ENCODE peak calls at places on chromosomes 16 and 17, in seven cellular contexts. Y is cardiac muscle cell, J is fibroblast of pulmonary artery, F is lower lobe of right lung, K is heart left ventricle, H is RWPE2, Q is mammary epithelial cell. I is an unnamed sample.

GRCh38 chr17:74340470-74341023 is 14.5 kb downstream of the KIF19 start:
- DNase-seq in Y (no peak), J (no peak), F (no peak), K (no peak), H (no peak), Q (no peak), I (no peak)

GRCh38 chr17:40862985-40863733 is 3.9 kb downstream of the KRT12 start:
- DNase-seq in Y (peak; percentile 20), J (peak; percentile 10), F (no peak), K (no peak), H (no peak), Q (no peak), I (no peak)

GRCh38 chr16:3235856-3236669 is 1.1 kb upstream of the ZNF200 start:
- DNase-seq in Y (peak; percentile 39), J (no peak), F (peak; percentile 85), K (peak; percentile 23), H (no peak), Q (peak; percentile 26), I (no peak)

GRCh38 chr17:10059684-10060211 is 138.7 kb downstream of the GAS7 start:
- DNase-seq in Y (peak; percentile 54), J (peak; percentile 30), F (no peak), K (peak; percentile 48), H (no peak), Q (no peak), I (no peak)

GRCh38 chr17:17387017-17387416 is 83.8 kb downstream of the NT5M start:
- DNase-seq in Y (no peak), J (no peak), F (no peak), K (no peak), H (peak; percentile 87), Q (peak; percentile 72), I (no peak)

GRCh38 chr16:728131-728889 is 1.4 kb downstream of the HAGHL start:
- DNase-seq in Y (peak; percentile 82), J (peak; percentile 73), F (peak; percentile 81), K (peak; percentile 65), H (peak; percentile 94), Q (peak; percentile 82), I (no peak)

GRCh38 chr17:45722161-45722560 is 62.0 kb upstream of the CRHR1 start:
- DNase-seq in Y (peak; percentile 7), J (no peak), F (no peak), K (no peak), H (no peak), Q (no peak), I (no peak)

GRCh38 chr17:10243905-10244844 is 45.8 kb upstream of the GAS7 start:
- DNase-seq in Y (peak; percentile 78), J (peak; percentile 68), F (peak; percentile 54), K (no peak), H (no peak), Q (no peak), I (no peak)

DNA sequence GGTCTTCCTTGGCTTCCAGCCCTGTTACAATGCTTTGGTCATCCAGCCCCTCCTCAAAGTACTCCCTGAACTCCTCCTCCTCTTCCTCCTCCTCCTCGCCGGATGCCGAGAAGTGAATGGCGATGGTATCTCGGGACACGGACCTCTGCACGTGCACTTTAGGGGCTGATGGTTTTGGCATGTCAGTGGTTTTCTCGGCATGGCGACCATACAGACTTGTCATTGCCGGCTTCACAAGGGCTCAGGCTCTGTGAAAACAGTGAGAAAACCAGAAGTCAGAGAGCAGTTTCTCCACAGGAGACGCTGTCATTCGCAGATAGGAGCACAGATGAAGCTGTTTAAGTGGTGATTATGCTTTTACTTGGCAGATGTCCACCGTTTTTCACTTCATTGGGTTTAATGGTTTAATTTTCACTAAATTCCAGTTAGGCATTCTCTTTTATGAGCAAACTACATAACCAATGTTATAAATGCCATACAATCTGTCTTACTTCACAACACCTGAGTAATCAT is 49.0 kb downstream of the TEX2 start:
- DNase-seq in Y (peak; percentile 32), J (no peak), F (no peak), K (no peak), H (no peak), Q (no peak), I (no peak)
- TF ChIP-seq CTCF in Y (no peak), J (no peak), F (no peak), K (no peak), H (no peak), Q (no peak), I (peak; percentile 31)

GRCh38 chr17:42023524-42024349 is 3.8 kb downstream of the NKIRAS2 start:
- DNase-seq in Y (peak; percentile 54), J (peak; percentile 20), F (peak; percentile 83), K (no peak), H (no peak), Q (no peak), I (no peak)

GRCh38 chr17:42027540-42027889 is 7.6 kb downstream of the NKIRAS2 start:
- DNase-seq in Y (no peak), J (no peak), F (no peak), K (no peak), H (no peak), Q (no peak), I (peak; percentile 68)

GRCh38 chr17:42026821-42027539 is 7.1 kb downstream of the NKIRAS2 start:
- DNase-seq in Y (no peak), J (no peak), F (no peak), K (no peak), H (no peak), Q (no peak), I (no peak)

GRCh38 chr17:42027961-42028790 is 8.3 kb downstream of the NKIRAS2 start:
- DNase-seq in Y (no peak), J (peak; percentile 14), F (no peak), K (no peak), H (no peak), Q (no peak), I (no peak)

DNA sequence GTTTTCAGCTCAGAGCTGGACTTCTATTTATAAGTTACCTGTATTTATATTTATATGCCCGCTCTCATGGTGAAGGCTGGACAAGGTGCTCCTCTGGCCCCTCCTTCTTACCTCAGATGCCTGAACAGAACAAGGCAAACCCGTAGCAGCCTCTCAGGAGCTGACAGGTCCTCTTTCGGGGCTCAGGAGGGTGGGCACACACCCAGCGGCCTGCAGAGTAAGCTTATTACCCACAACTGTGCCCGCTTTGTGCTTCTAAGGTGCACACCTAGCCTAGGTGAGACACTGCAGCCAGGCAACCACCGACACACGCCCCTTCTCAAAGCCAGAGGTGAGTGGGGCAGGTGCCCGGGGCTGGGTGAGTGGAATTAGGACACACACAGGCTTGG is 5.3 kb downstream of the NKIRAS2 start:
- DNase-seq in Y (no peak), J (no peak), F (no peak), K (no peak), H (no peak), Q (no peak), I (no peak)
- TF ChIP-seq CTCF in Y (no peak), J (no peak), F (no peak), K (no peak), H (peak; percentile 75), Q (no peak), I (peak; percentile 36)

GRCh38 chr17:38735161-38735997 is 5.2 kb downstream of the CISD3 start:
- DNase-seq in Y (peak; percentile 56), J (peak; percentile 39), F (peak; percentile 74), K (peak; percentile 72), H (no peak), Q (no peak), I (no peak)

GRCh38 chr17:38732376-38733314 is 2.5 kb downstream of the CISD3 start:
- DNase-seq in Y (no peak), J (no peak), F (no peak), K (no peak), H (no peak), Q (no peak), I (no peak)

GRCh38 chr17:38734235-38734633 is 4.1 kb downstream of the CISD3 start:
- DNase-seq in Y (no peak), J (no peak), F (no peak), K (no peak), H (no peak), Q (no peak), I (no peak)

GRCh38 chr17:38731526-38732294 is 1.6 kb downstream of the CISD3 start:
- DNase-seq in Y (no peak), J (no peak), F (no peak), K (no peak), H (no peak), Q (no peak), I (no peak)

DNA sequence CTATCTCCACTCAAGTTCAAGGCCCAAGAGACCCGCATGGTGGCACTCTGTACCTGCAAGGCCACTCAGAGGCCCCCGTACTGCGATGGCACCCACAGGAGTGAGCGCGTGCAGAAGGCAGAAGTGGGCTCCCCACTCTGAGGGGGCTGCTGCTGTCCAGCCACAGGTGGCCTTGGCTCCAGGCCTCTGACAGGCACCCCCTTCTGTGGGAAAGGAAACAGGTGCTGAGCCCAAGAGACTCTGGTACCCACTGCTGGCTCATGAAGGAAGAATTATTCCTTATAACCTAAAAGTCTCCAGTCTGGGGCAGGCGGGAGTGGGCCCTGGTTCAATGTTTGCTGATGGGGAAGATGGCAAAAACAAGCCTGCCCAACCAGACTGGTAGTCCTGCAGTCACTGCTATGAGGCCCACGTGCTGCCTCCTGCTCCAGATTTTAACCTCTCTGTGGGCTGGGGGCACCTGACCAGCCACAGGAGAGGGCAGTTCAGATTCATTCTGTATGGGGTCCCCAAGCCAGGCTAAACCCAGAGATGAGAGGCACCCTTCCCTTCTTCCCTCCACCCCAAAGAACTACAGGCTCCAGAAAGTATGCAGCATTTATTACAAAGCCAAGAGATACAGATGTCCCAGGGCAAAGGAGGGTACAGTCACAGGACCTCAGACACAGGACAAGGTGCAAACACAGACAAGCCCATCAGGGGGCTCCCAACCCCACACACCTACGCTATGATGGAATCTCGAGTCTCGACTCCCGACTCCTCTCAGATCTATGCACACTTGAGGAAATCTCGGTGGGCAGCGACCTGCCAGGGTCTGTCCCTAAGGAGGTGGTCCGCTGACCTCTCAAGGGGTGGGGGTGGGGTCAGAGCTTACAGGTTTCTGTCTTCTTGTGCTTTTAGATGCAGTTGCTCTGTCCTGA is 3.4 kb downstream of the CISD3 start:
- DNase-seq in Y (no peak), J (no peak), F (no peak), K (no peak), H (no peak), Q (no peak), I (no peak)
- TF ChIP-seq CTCF in Y (peak; percentile 17), J (peak; percentile 23), F (no peak), K (no peak), H (no peak), Q (no peak), I (peak; percentile 51)

GRCh38 chr16:66156538-66156937 is 210.0 kb upstream of the CDH5 start:
- DNase-seq in Y (no peak), J (no peak), F (no peak), K (no peak), H (no peak), Q (no peak), I (no peak)

GRCh38 chr16:66161942-66162341 is 204.5 kb upstream of the CDH5 start:
- DNase-seq in Y (no peak), J (no peak), F (no peak), K (no peak), H (no peak), Q (no peak), I (no peak)

GRCh38 chr16:66164581-66164980 is 201.9 kb upstream of the CDH5 start:
- DNase-seq in Y (no peak), J (no peak), F (no peak), K (no peak), H (no peak), Q (no peak), I (no peak)

GRCh38 chr16:66155933-66156332 is 210.6 kb upstream of the CDH5 start:
- DNase-seq in Y (no peak), J (no peak), F (no peak), K (no peak), H (no peak), Q (no peak), I (no peak)

DNA sequence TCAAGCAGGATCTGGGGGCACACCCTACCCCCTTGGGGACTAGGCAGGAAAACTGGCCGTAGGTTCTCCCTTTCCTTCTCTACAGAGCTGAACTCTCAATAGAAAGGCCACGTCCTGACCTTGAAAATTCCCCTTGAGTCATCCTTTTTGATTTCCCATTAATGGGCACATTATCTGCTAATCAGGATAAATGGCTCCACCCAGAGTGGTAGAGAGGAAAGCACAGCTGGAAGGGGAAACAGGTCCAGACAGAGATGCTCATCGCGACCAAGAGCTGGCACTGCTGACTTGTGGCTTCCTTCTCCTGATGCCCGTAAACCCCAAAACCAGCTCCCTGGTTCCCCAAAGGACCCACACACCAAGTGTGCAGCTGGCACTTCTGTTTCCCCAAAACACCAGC is 206.5 kb upstream of the CDH5 start:
- DNase-seq in Y (no peak), J (peak; percentile 24), F (no peak), K (no peak), H (no peak), Q (no peak), I (no peak)
- TF ChIP-seq CTCF in Y (no peak), J (no peak), F (no peak), K (no peak), H (peak; percentile 33), Q (peak; percentile 37), I (peak; percentile 56)